ENCODE peak calls at places on chromosomes 1 and 21, in nine cellular contexts. K is OCI-LY7, M is fibroblast of pulmonary artery, F is body of pancreas, N is astrocyte of the cerebellum, X is AG04450, Y is left ventricle myocardium inferior, O is thoracic aorta, L is Caco-2. A is an unnamed sample.

GRCh38 chr1:84037758-84038611 is 39.1 kb upstream of the TTLL7 start:
- DNase-seq in K (peak), M (no peak), F (no peak), N (no peak), X (no peak), Y (no peak), O (no peak), L (no peak), A (no peak)

GRCh38 chr1:212291505-212292134 is 6.4 kb downstream of the PPP2R5A start:
- DNase-seq in K (peak), M (peak), F (no peak), N (no peak), X (no peak), Y (no peak), O (no peak), L (peak), A (peak)

GRCh38 chr1:6612641-6613360 is 730 bp upstream of the PHF13 start:
- DNase-seq in K (peak), M (peak), F (peak), N (no peak), X (no peak), Y (peak), O (no peak), L (no peak), A (peak)

GRCh38 chr1:100323428-100324106 is 28.7 kb upstream of the CDC14A start:
- DNase-seq in K (no peak), M (no peak), F (no peak), N (no peak), X (no peak), Y (peak), O (no peak), L (no peak), A (peak)

GRCh38 chr1:202143768-202144509 is 598 bp downstream of the ARL8A start:
- DNase-seq in K (peak), M (no peak), F (peak), N (no peak), X (no peak), Y (peak), O (no peak), L (no peak), A (peak)

GRCh38 chr1:156742801-156743200 is 1.9 kb upstream of the MRPL24 start:
- DNase-seq in K (no peak), M (no peak), F (no peak), N (no peak), X (no peak), Y (no peak), O (no peak), L (no peak), A (no peak)

GRCh38 chr1:25425098-25426085 is 4.8 kb upstream of the RHCE start:
- DNase-seq in K (no peak), M (no peak), F (peak), N (no peak), X (no peak), Y (no peak), O (no peak), L (no peak), A (no peak)

GRCh38 chr1:2801535-2802291 is at the start of gene TTC34:
- DNase-seq in K (peak), M (no peak), F (no peak), N (no peak), X (no peak), Y (no peak), O (no peak), L (peak), A (no peak)

GRCh38 chr1:40247655-40248054 is at the start of gene TMCO2:
- DNase-seq in K (no peak), M (no peak), F (no peak), N (no peak), X (no peak), Y (no peak), O (no peak), L (peak), A (no peak)

GRCh38 chr1:224852901-224853568 is 76.4 kb upstream of the DNAH14 start:
- DNase-seq in K (peak), M (peak), F (no peak), N (peak), X (peak), Y (no peak), O (no peak), L (no peak), A (peak)

GRCh38 chr1:183024352-183025337 is 1.4 kb downstream of the LAMC1 start:
- DNase-seq in K (peak), M (peak), F (no peak), N (no peak), X (no peak), Y (no peak), O (no peak), L (no peak), A (peak)

GRCh38 chr1:8752411-8752810 is 65.0 kb downstream of the RERE start:
- DNase-seq in K (no peak), M (no peak), F (no peak), N (no peak), X (no peak), Y (no peak), O (no peak), L (no peak), A (no peak)

GRCh38 chr1:229991724-229992333 is 75.2 kb upstream of the GALNT2 start:
- DNase-seq in K (no peak), M (no peak), F (no peak), N (no peak), X (no peak), Y (no peak), O (no peak), L (no peak), A (no peak)

GRCh38 chr1:114610546-114611245 is 29.3 kb upstream of the BCAS2 start:
- DNase-seq in K (no peak), M (peak), F (no peak), N (no peak), X (no peak), Y (no peak), O (no peak), L (no peak), A (peak)

GRCh38 chr1:231806623-231807470 is 180.3 kb downstream of the DISC1 start:
- DNase-seq in K (peak), M (peak), F (peak), N (no peak), X (no peak), Y (peak), O (no peak), L (peak), A (no peak)

GRCh38 chr1:91608876-91609275 is 108.2 kb downstream of the CDC7 start:
- DNase-seq in K (no peak), M (peak), F (no peak), N (no peak), X (peak), Y (no peak), O (no peak), L (no peak), A (peak)

GRCh38 chr1:107926436-107927080 is 38.4 kb downstream of the VAV3 start:
- DNase-seq in K (no peak), M (no peak), F (no peak), N (peak), X (no peak), Y (no peak), O (no peak), L (no peak), A (no peak)

GRCh38 chr1:169102567-169102966 is 3.9 kb upstream of the ATP1B1 start:
- DNase-seq in K (no peak), M (peak), F (no peak), N (peak), X (peak), Y (no peak), O (no peak), L (no peak), A (peak)

GRCh38 chr1:16677552-16678423 is 11.0 kb upstream of the RNU1-3 start:
- DNase-seq in K (peak), M (peak), F (peak), N (no peak), X (peak), Y (no peak), O (no peak), L (peak), A (peak)

GRCh38 chr1:156608036-156608674 is 6.9 kb upstream of the GPATCH4 start:
- DNase-seq in K (peak), M (peak), F (peak), N (peak), X (peak), Y (no peak), O (no peak), L (peak), A (peak)

GRCh38 chr1:232728507-232729263 is 76.5 kb upstream of the MAP10 start:
- DNase-seq in K (no peak), M (peak), F (no peak), N (no peak), X (peak), Y (no peak), O (no peak), L (no peak), A (peak)

GRCh38 chr1:93729502-93729901 is 47.9 kb upstream of the BCAR3 start:
- DNase-seq in K (peak), M (no peak), F (no peak), N (no peak), X (no peak), Y (no peak), O (no peak), L (no peak), A (no peak)

GRCh38 chr1:95640746-95641145 is 406.7 kb downstream of the RWDD3 start:
- DNase-seq in K (no peak), M (peak), F (peak), N (no peak), X (no peak), Y (no peak), O (no peak), L (no peak), A (no peak)

GRCh38 chr1:151945725-151946365 is 36.5 kb upstream of the THEM4 start:
- DNase-seq in K (no peak), M (peak), F (peak), N (peak), X (peak), Y (peak), O (peak), L (peak), A (peak)

GRCh38 chr21:25963186-25963585 is 207.4 kb downstream of the APP start:
- DNase-seq in K (no peak), M (peak), F (no peak), N (peak), X (no peak), Y (no peak), O (no peak), L (no peak), A (peak)

GRCh38 chr21:43995521-43996105 is 16.5 kb upstream of the TRAPPC10 start:
- DNase-seq in K (no peak), M (no peak), F (no peak), N (no peak), X (no peak), Y (no peak), O (no peak), L (no peak), A (no peak)

GRCh38 chr1:25443030-25443699 is 12.5 kb downstream of the MACO1 start:
- DNase-seq in K (no peak), M (no peak), F (no peak), N (no peak), X (no peak), Y (no peak), O (no peak), L (no peak), A (no peak)

GRCh38 chr1:19315378-19316206 is 3.5 kb downstream of the SLC66A1 start:
- DNase-seq in K (peak), M (peak), F (no peak), N (no peak), X (no peak), Y (no peak), O (no peak), L (no peak), A (peak)

GRCh38 chr1:36351222-36351977 is 28.0 kb upstream of the EVA1B start:
- DNase-seq in K (no peak), M (peak), F (no peak), N (peak), X (no peak), Y (no peak), O (peak), L (no peak), A (peak)

GRCh38 chr1:201636581-201636980 is 97.7 kb downstream of the NAV1 start:
- DNase-seq in K (no peak), M (peak), F (no peak), N (no peak), X (peak), Y (no peak), O (no peak), L (no peak), A (peak)

GRCh38 chr1:230084408-230085177 is 17.6 kb downstream of the GALNT2 start:
- DNase-seq in K (no peak), M (peak), F (peak), N (peak), X (peak), Y (no peak), O (peak), L (no peak), A (peak)

GRCh38 chr1:93471911-93472310 is 24.0 kb downstream of the FNBP1L start:
- DNase-seq in K (no peak), M (peak), F (no peak), N (peak), X (peak), Y (no peak), O (no peak), L (no peak), A (peak)

GRCh38 chr1:31704261-31705079 is 653 bp upstream of the COL16A1 start:
- DNase-seq in K (no peak), M (peak), F (peak), N (peak), X (no peak), Y (no peak), O (no peak), L (no peak), A (peak)

GRCh38 chr1:175744833-175745232 is 1.4 kb upstream of the TNR start:
- DNase-seq in K (no peak), M (no peak), F (no peak), N (no peak), X (no peak), Y (no peak), O (no peak), L (no peak), A (no peak)
- TF ChIP-seq CTCF in K (peak), M (peak), F (no peak), N (no peak), X (peak), Y (no peak), O (no peak), L (no peak), A (peak)

GRCh38 chr1:47418122-47418521 is 2.0 kb downstream of the FOXE3 start:
- DNase-seq in K (no peak), M (no peak), F (no peak), N (no peak), X (no peak), Y (no peak), O (no peak), L (no peak), A (no peak)

GRCh38 chr1:47415728-47416318 is at the start of gene FOXE3:
- DNase-seq in K (no peak), M (no peak), F (no peak), N (no peak), X (no peak), Y (no peak), O (no peak), L (no peak), A (no peak)

GRCh38 chr1:47417129-47418044 is 1.3 kb downstream of the FOXE3 start:
- DNase-seq in K (no peak), M (no peak), F (no peak), N (no peak), X (no peak), Y (no peak), O (no peak), L (no peak), A (no peak)

GRCh38 chr1:47418681-47419272 is 2.7 kb downstream of the FOXE3 start:
- DNase-seq in K (no peak), M (no peak), F (no peak), N (no peak), X (no peak), Y (no peak), O (no peak), L (no peak), A (no peak)

DNA sequence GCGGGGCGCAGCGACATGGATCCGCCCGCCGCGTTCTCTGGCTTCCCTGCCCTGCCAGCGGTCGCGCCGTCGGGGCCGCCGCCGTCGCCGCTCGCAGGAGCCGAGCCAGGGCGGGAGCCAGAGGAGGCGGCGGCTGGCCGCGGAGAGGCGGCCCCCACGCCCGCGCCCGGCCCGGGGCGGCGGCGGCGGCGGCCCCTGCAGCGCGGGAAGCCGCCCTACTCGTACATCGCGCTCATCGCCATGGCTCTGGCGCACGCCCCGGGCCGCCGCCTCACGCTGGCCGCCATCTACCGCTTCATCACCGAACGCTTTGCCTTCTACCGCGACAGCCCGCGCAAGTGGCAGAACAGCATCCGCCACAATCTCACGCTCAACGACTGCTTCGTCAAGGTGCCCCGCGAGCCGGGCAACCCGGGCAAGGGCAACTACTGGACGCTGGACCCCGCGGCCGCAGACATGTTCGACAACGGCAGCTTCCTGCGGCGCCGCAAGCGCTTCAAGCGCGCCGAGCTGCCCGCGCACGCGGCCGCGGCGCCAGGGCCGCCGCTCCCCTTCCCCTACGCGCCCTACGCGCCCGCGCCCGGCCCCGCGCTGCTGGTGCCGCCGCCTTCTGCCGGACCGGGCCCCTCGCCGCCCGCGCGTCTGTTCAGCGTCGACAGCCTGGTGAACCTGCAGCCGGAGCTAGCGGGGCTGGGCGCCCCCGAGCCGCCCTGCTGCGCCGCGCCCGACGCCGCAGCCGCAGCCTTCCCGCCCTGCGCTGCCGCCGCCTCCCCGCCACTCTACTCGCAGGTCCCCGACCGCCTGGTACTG is 439 bp downstream of the FOXE3 start:
- DNase-seq in K (no peak), M (no peak), F (no peak), N (no peak), X (no peak), Y (no peak), O (no peak), L (no peak), A (no peak)
- H3K4me3 ChIP-seq in K (no peak), M (peak), F (no peak), N (peak), X (peak), Y (peak), O (peak), L (no peak), A (peak)

GRCh38 chr1:208216806-208217205 is 27.4 kb downstream of the PLXNA2 start:
- DNase-seq in K (no peak), M (no peak), F (no peak), N (no peak), X (no peak), Y (no peak), O (no peak), L (no peak), A (no peak)
- TF ChIP-seq CTCF in K (no peak), M (no peak), F (no peak), N (no peak), X (no peak), Y (no peak), O (no peak), L (no peak), A (no peak)

GRCh38 chr1:43492816-43493215 is 37.9 kb upstream of the PTPRF start:
- DNase-seq in K (no peak), M (peak), F (no peak), N (no peak), X (no peak), Y (no peak), O (no peak), L (no peak), A (peak)
- H3K4me3 ChIP-seq in K (no peak), M (no peak), F (no peak), N (no peak), X (no peak), Y (no peak), O (no peak), L (no peak), A (no peak)

GRCh38 chr1:111908222-111908621 is 81.2 kb downstream of the KCND3 start:
- DNase-seq in K (no peak), M (no peak), F (no peak), N (no peak), X (no peak), Y (no peak), O (no peak), L (no peak), A (no peak)

GRCh38 chr1:111909010-111909409 is 80.5 kb downstream of the KCND3 start:
- DNase-seq in K (no peak), M (no peak), F (no peak), N (no peak), X (no peak), Y (no peak), O (no peak), L (no peak), A (no peak)

GRCh38 chr1:111912116-111912515 is 77.4 kb downstream of the KCND3 start:
- DNase-seq in K (no peak), M (no peak), F (no peak), N (no peak), X (no peak), Y (no peak), O (no peak), L (no peak), A (no peak)

GRCh38 chr1:111907321-111907720 is 82.1 kb downstream of the KCND3 start:
- DNase-seq in K (no peak), M (no peak), F (no peak), N (no peak), X (no peak), Y (no peak), O (no peak), L (no peak), A (no peak)

DNA sequence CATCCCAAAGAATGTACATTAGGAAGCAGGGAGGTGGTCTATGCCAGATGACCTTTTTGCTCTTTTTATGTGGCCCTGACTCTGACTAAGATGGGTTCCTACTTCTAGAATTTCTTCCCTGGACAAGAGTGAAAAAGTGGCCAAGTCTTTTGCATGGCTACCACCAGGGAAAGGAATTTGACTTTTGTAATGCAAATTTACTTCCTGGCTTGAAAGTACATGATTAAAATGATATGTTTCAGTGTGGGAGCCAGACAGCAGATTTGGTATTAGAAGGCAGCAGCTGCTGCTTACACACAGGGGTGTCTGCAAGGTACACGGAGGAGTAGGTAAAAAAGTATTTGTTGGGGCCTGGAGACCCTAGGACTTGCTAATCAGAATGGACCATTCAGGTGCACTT is 78.4 kb downstream of the KCND3 start:
- DNase-seq in K (no peak), M (no peak), F (no peak), N (no peak), X (no peak), Y (no peak), O (no peak), L (no peak), A (no peak)
- TF ChIP-seq CTCF in K (no peak), M (no peak), F (no peak), N (no peak), X (no peak), Y (no peak), O (no peak), L (no peak), A (no peak)

GRCh38 chr1:14881775-14882672 is 271.5 kb upstream of the TMEM51 start:
- DNase-seq in K (peak), M (no peak), F (no peak), N (no peak), X (no peak), Y (no peak), O (no peak), L (no peak), A (peak)

GRCh38 chr1:14877224-14877623 is 276.3 kb upstream of the TMEM51 start:
- DNase-seq in K (no peak), M (no peak), F (no peak), N (no peak), X (no peak), Y (no peak), O (no peak), L (no peak), A (no peak)

GRCh38 chr1:14878951-14879350 is 274.6 kb upstream of the TMEM51 start:
- DNase-seq in K (no peak), M (no peak), F (peak), N (no peak), X (no peak), Y (no peak), O (no peak), L (no peak), A (no peak)

GRCh38 chr1:14878124-14878523 is 275.4 kb upstream of the TMEM51 start:
- DNase-seq in K (no peak), M (no peak), F (no peak), N (no peak), X (no peak), Y (no peak), O (no peak), L (no peak), A (no peak)

GRCh38 chr1:14880456-14881316 is 272.9 kb upstream of the TMEM51 start:
- DNase-seq in K (no peak), M (no peak), F (peak), N (peak), X (no peak), Y (no peak), O (no peak), L (peak), A (peak)
- H3K4me3 ChIP-seq in K (no peak), M (no peak), F (no peak), N (no peak), X (no peak), Y (no peak), O (no peak), L (no peak), A (no peak)